ENCODE peak calls at places on chromosomes 11 and 22, in six cellular contexts. I, N, Z, F, C and S are unnamed samples.

GRCh38 chr22:47197735-47198500 is 435.5 kb downstream of the TBC1D22A start:
- DNase-seq in I (no peak), F (no peak), Z (no peak), N (peak), C (no peak), S (no peak)

GRCh38 chr11:130102457-130103249 is 33.0 kb downstream of the APLP2 start:
- DNase-seq in N (no peak), Z (no peak), C (peak), I (no peak), F (no peak), S (peak)

GRCh38 chr11:111846640-111847039 is 24.7 kb downstream of the ALG9 start:
- DNase-seq in N (no peak), I (peak), F (peak), C (peak), Z (peak), S (peak)

GRCh38 chr22:34427436-34427835 is 507.2 kb upstream of the LARGE1 start:
- DNase-seq in N (no peak), F (no peak), Z (no peak), C (no peak), I (no peak), S (no peak)

GRCh38 chr11:61510980-61511373 is 2.4 kb downstream of the LRRC10B start:
- DNase-seq in N (no peak), F (no peak), I (no peak), C (no peak), Z (no peak), S (no peak)

GRCh38 chr11:112871909-112872511 is 89.2 kb upstream of the NCAM1 start:
- DNase-seq in N (no peak), Z (no peak), F (no peak), C (no peak), I (no peak), S (no peak)

GRCh38 chr11:129143335-129143734 is 48.8 kb downstream of the ARHGAP32 start:
- DNase-seq in I (peak), N (peak), F (peak), Z (peak), C (peak), S (peak)

GRCh38 chr11:95767498-95767897 is 22.1 kb downstream of the FAM76B start:
- DNase-seq in I (peak), N (no peak), Z (peak), C (peak), F (peak), S (peak)

GRCh38 chr11:128026596-128026995 is 560.8 kb downstream of the ETS1 start:
- DNase-seq in N (no peak), Z (peak), F (peak), C (peak), I (peak), S (peak)

GRCh38 chr11:73262851-73263495 is 9.2 kb upstream of the P2RY6 start:
- DNase-seq in F (peak), N (no peak), C (peak), Z (peak), I (peak), S (peak)

GRCh38 chr11:130915556-130916237 is 582 bp downstream of the SNX19 start:
- DNase-seq in Z (no peak), I (no peak), F (no peak), C (no peak), N (no peak), S (no peak)

GRCh38 chr11:69825037-69825834 is 6.0 kb upstream of the FGF3 start:
- DNase-seq in Z (no peak), F (no peak), N (no peak), C (no peak), I (no peak), S (no peak)

GRCh38 chr11:67272327-67273259 is 6.3 kb downstream of the GRK2 start:
- DNase-seq in C (no peak), I (no peak), Z (no peak), F (no peak), N (peak), S (no peak)

GRCh38 chr11:93568726-93569125 is 25.5 kb upstream of the SMCO4 start:
- DNase-seq in C (no peak), F (no peak), Z (no peak), I (no peak), N (no peak), S (no peak)

GRCh38 chr11:1219836-1220810 is 2.7 kb upstream of the MUC5B start:
- DNase-seq in C (peak), Z (no peak), N (peak), I (no peak), F (peak), S (no peak)

GRCh38 chr11:77201991-77202841 is 74.2 kb downstream of the MYO7A start:
- DNase-seq in F (no peak), C (no peak), N (peak), Z (no peak), I (no peak), S (no peak)

GRCh38 chr11:19829109-19829790 is 116.6 kb downstream of the NAV2 start:
- DNase-seq in Z (no peak), F (no peak), N (no peak), I (no peak), C (no peak), S (no peak)

GRCh38 chr11:46684364-46684763 is 16.1 kb downstream of the ARHGAP1 start:
- DNase-seq in N (no peak), Z (no peak), C (no peak), I (no peak), F (no peak), S (no peak)

GRCh38 chr11:44113018-44113417 is 17.5 kb downstream of the EXT2 start:
- DNase-seq in Z (no peak), N (no peak), C (no peak), F (no peak), I (no peak), S (no peak)

GRCh38 chr22:38034278-38034882 is 22.8 kb upstream of the PICK1 start:
- DNase-seq in Z (peak), C (peak), I (peak), F (peak), N (peak), S (peak)

GRCh38 chr11:114060402-114061052 is 1.0 kb downstream of the ZBTB16 start:
- DNase-seq in Z (peak), C (peak), F (no peak), I (no peak), N (peak), S (peak)

GRCh38 chr11:107385361-107385982 is 72.2 kb downstream of the CWF19L2 start:
- DNase-seq in C (peak), N (no peak), Z (peak), F (peak), I (peak), S (peak)

GRCh38 chr11:15035283-15035682 is 38.1 kb upstream of the CALCB start:
- DNase-seq in I (no peak), C (no peak), F (no peak), Z (no peak), N (no peak), S (no peak)

GRCh38 chr11:76795285-76795935 is 12.3 kb downstream of the TSKU start:
- DNase-seq in F (no peak), I (no peak), Z (no peak), N (no peak), C (no peak), S (no peak)

GRCh38 chr11:118410055-118410745 is 8.8 kb downstream of the ATP5MG start:
- DNase-seq in N (no peak), Z (no peak), I (no peak), F (no peak), C (no peak), S (no peak)

GRCh38 chr11:68579455-68579854 is 104.9 kb upstream of the GAL start:
- DNase-seq in F (no peak), I (peak), N (no peak), C (no peak), Z (peak), S (peak)

GRCh38 chr22:38467904-38468760 is at the start of gene KDELR3:
- DNase-seq in F (peak), I (peak), N (peak), C (peak), Z (peak), S (peak)

GRCh38 chr11:131511794-131512193 is 141.4 kb downstream of the NTM start:
- DNase-seq in I (peak), F (no peak), Z (no peak), C (peak), N (no peak), S (no peak)

GRCh38 chr11:62774407-62774806 is 3.2 kb downstream of the TAF6L start:
- DNase-seq in F (no peak), N (no peak), I (no peak), C (no peak), Z (no peak), S (no peak)

GRCh38 chr11:87239531-87239930 is 201.8 kb downstream of the TMEM135 start:
- DNase-seq in C (no peak), I (no peak), N (no peak), F (no peak), Z (no peak), S (no peak)

GRCh38 chr22:39277135-39277607 is 32.4 kb upstream of the PDGFB start:
- DNase-seq in N (no peak), F (peak), I (peak), Z (peak), C (peak), S (peak)

GRCh38 chr11:128582496-128583366 is 4.6 kb downstream of the ETS1 start:
- DNase-seq in I (peak), C (peak), F (peak), Z (peak), N (peak), S (peak)

GRCh38 chr22:42816339-42816738 is 40.7 kb downstream of the ARFGAP3 start:
- DNase-seq in C (no peak), I (no peak), F (no peak), N (no peak), Z (no peak), S (no peak)

GRCh38 chr11:111762981-111763643 is 3.1 kb downstream of the PPP2R1B start:
- DNase-seq in C (peak), N (no peak), F (peak), Z (peak), I (no peak), S (peak)

GRCh38 chr11:12397953-12398352 is 20.6 kb downstream of the PARVA start:
- DNase-seq in N (peak), C (peak), I (peak), F (peak), Z (peak), S (peak)

GRCh38 chr22:29584975-29585374 is 4.1 kb upstream of the NIPSNAP1 start:
- DNase-seq in I (no peak), N (no peak), C (no peak), Z (no peak), F (no peak), S (no peak)

GRCh38 chr22:29581799-29582198 is 886 bp upstream of the NIPSNAP1 start:
- DNase-seq in C (no peak), F (no peak), Z (no peak), N (no peak), I (no peak), S (no peak)

GRCh38 chr22:29574762-29575450 is 6.0 kb downstream of the NIPSNAP1 start:
- DNase-seq in N (no peak), F (no peak), I (no peak), C (no peak), Z (no peak), S (no peak)

GRCh38 chr22:29578462-29578861 is 2.5 kb downstream of the NIPSNAP1 start:
- DNase-seq in C (no peak), Z (no peak), N (no peak), F (no peak), I (no peak), S (no peak)

DNA sequence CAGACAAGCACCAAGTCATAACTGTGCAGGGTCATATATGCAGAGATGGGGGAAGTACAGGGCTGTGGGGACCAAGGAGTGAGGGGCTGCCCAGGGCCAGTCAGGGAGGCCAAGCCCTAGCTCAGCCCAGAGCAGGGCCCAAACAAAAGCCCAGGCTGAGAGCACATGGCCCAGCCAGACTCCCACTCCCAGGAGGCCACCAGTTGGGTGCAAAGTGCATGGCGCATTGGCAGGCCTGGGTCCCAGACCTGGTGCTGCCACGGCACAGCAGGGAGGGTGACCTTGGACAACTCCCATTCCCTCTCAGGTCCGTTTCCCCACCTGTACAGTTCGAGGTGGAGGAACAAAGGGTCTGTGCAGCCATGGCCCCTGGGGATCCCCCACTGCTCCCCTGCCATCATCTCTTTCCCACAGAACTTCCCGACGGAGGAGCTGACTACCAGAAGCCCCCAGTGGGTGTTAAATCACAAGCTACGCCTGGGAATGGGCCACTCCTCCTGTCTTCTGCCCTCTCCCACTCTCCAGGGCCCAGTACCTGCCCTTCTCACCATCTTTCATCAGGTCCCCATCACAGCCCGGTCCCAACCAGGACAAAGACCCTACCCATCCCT is 608 bp downstream of the NIPSNAP1 start:
- DNase-seq in I (no peak), F (no peak), C (no peak), N (no peak), Z (no peak), S (no peak)
- H3K4me3 ChIP-seq in I (peak), F (peak), C (peak), N (peak), Z (peak), S (peak)

DNA sequence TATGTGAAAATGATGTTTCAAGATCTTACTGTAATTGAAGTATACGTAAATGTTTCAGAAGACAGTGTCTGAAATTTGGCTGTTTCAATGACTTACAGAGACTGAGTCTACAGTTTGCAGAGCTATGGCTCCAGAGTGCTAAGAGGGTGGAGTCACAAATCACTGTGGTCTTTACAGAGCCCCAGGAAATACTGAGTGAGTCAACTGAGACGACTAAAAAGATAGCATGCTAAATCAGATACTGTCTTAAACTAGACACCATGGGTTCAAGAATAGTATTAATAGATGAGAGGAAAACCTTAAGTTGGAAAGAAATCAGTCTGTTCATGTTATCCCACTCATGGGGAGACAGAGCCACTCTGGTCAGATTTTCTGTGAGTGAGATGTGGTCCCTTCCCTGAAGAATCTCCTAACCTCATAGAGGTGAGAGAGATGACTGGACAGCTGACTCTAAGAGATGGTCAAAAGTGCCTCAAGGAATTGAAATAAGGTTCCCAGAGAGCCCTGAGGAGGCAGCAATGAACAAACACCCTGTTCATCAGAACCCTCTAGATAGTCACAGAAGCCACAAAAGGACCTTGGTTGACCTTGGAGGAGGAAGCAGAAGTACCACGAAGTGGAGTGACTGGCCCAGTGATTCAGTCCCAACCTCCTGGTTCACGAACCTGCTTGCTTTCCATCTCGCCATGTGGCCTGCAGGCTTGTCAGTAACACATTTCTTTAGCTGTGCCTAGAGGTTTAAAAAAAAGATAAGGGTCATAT is 30.2 kb downstream of the C11orf91 start:
- DNase-seq in Z (peak), F (peak), I (peak), N (no peak), C (peak), S (peak)
- TF ChIP-seq CTCF in Z (no peak), F (no peak), I (peak), N (no peak), C (no peak), S (no peak)

GRCh38 chr11:75522645-75523044 is 3.1 kb downstream of the GDPD5 start:
- DNase-seq in N (no peak), I (no peak), F (no peak), C (no peak), Z (no peak), S (no peak)

GRCh38 chr11:75524576-75525432 is 937 bp downstream of the GDPD5 start:
- DNase-seq in N (no peak), C (peak), Z (peak), F (no peak), I (no peak), S (no peak)

GRCh38 chr11:75525433-75526191 is at the start of gene GDPD5:
- DNase-seq in C (peak), N (peak), Z (peak), I (peak), F (peak), S (peak)

GRCh38 chr11:75523189-75523588 is 2.6 kb downstream of the GDPD5 start:
- DNase-seq in I (no peak), F (no peak), C (no peak), N (no peak), Z (no peak), S (no peak)

GRCh38 chr11:75523811-75524401 is 1.8 kb downstream of the GDPD5 start:
- DNase-seq in C (no peak), I (no peak), Z (no peak), F (no peak), N (no peak), S (no peak)
- H3K4me3 ChIP-seq in C (no peak), I (no peak), Z (no peak), F (no peak), N (no peak), S (no peak)

DNA sequence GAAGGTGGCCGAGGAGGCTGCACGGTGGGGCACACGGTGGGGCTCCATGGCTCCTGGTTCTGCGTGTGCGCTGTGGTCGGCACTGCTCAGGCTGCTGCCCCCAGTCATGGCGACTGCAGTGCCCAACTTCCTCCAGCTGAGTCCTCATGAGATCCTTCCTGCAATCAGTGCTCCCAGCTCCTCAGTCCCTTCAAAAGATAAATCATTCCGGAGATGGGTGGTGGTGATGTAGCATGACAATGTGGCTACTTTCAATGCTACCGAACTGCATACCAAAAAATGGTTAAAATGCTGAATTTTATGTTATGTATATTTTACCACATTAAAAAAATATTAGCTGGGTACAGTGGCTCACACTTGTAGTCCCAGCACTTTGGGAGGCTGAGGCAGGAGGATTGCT is 14.1 kb upstream of the VPREB1 start:
- DNase-seq in C (no peak), N (no peak), I (no peak), Z (no peak), F (no peak), S (no peak)
- TF ChIP-seq CTCF in C (no peak), N (no peak), I (no peak), Z (no peak), F (no peak), S (no peak)

DNA sequence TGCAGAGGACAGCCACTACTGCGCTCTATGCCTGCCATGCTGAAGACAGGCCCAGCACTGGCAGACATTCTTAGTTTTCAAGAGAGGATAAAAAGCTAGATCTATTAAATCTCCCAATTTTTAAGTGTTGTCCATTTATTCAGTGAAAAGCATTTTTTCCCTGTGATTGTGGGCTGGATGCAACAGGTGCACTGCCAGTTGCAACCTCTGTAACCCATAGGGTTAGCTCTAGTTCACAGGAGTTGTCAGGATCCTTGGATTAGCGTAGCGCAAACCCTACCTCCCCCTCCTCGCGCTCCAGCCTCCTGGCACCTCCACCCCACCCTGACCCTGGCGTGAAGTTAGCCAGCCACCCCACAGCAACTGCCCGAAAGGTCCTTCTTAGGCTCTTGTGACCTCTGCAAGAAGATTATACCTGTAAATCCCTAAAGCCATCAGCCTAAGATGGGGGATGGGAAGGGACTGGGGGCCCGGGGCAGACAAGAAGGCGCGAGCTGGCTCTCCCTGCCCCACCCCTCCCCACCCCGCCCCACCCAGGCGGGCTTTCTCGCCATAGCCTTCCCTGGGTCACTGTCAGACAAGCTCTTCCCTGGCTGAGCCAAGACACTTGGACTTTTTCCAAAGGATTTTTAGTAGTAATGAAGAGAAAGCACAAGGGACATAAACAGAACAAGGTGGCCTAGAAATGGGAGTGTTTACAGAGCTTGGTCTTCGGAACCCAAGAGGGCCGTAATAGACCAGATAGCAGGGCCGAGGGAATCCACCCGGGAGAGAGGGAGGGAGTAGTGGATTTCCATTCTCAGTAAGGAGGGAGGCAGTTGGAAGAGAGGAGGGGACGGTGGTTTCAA is 31.0 kb downstream of the EIF3F start:
- DNase-seq in I (no peak), Z (no peak), C (no peak), N (no peak), F (no peak), S (peak)
- H3K4me3 ChIP-seq in I (peak), Z (peak), C (peak), N (peak), F (peak), S (peak)